ENCODE peak calls at places on chromosomes 1 and 21, in seven cellular contexts. Z is hippocampal formation; E is HS-27A; S is A172; U is OCI-LY7; P is body of pancreas; G is stimulated activated CD8-positive, alpha-beta memory T cell treated with anti-CD3 and anti-CD28 coated beads, Interleukin-2, amount 100 ng/mL, for 1 hour. T is an unnamed sample.

GRCh38 chr21:44295163-44295601 is 4.7 kb upstream of the PFKL start:
- DNase-seq in Z (no peak), E (no peak), S (no peak), U (peak; percentile 17), P (no peak), G (no peak), T (no peak)

GRCh38 chr21:45129231-45129923 is 55.0 kb downstream of the ADARB1 start:
- DNase-seq in Z (no peak), E (peak; percentile 30), S (peak; percentile 75), U (no peak), P (no peak), G (no peak), T (no peak)

GRCh38 chr21:26761174-26761915 is 83.9 kb downstream of the ADAMTS1 start:
- DNase-seq in Z (no peak), E (no peak), S (peak; percentile 42), U (no peak), P (no peak), G (no peak), T (no peak)

GRCh38 chr1:94602312-94602711 is 60.8 kb upstream of the F3 start:
- DNase-seq in Z (no peak), E (no peak), S (peak; percentile 67), U (no peak), P (no peak), G (no peak), T (no peak)

GRCh38 chr1:192809286-192810252 is 730 bp downstream of the RGS2 start:
- DNase-seq in Z (peak; percentile 71), E (no peak), S (peak; percentile 62), U (peak; percentile 71), P (peak; percentile 27), G (no peak), T (peak; percentile 60)

GRCh38 chr1:223641523-223642039 is 23.9 kb downstream of the CAPN8 start:
- DNase-seq in Z (no peak), E (no peak), S (no peak), U (no peak), P (peak; percentile 27), G (no peak), T (no peak)

GRCh38 chr1:22728751-22729399 is 18.2 kb downstream of the EPHB2 start:
- DNase-seq in Z (no peak), E (no peak), S (no peak), U (no peak), P (peak; percentile 22), G (no peak), T (peak; percentile 56)

GRCh38 chr1:185158806-185159205 is 1.8 kb downstream of the SWT1 start:
- DNase-seq in Z (no peak), E (no peak), S (no peak), U (no peak), P (no peak), G (no peak), T (no peak)

GRCh38 chr1:80531182-80531581 is 1269.6 kb upstream of the ADGRL2 start:
- DNase-seq in Z (no peak), E (no peak), S (peak; percentile 6), U (no peak), P (no peak), G (no peak), T (no peak)

GRCh38 chr1:182120411-182121258 is 59.1 kb upstream of the ZNF648 start:
- DNase-seq in Z (peak; percentile 77), E (no peak), S (peak; percentile 89), U (no peak), P (peak; percentile 79), G (no peak), T (no peak)

GRCh38 chr1:54352755-54353154 is 53.4 kb downstream of the SSBP3 start:
- DNase-seq in Z (no peak), E (no peak), S (no peak), U (no peak), P (no peak), G (no peak), T (no peak)

GRCh38 chr1:27951396-27951795 is 8.4 kb upstream of the XKR8 start:
- DNase-seq in Z (no peak), E (no peak), S (no peak), U (peak; percentile 24), P (no peak), G (no peak), T (no peak)

GRCh38 chr1:175095978-175096611 is 28.5 kb downstream of the TNN start:
- DNase-seq in Z (no peak), E (no peak), S (no peak), U (no peak), P (no peak), G (no peak), T (no peak)

GRCh38 chr1:237013608-237014007 is 9.4 kb upstream of the MT1HL1 start:
- DNase-seq in Z (no peak), E (no peak), S (no peak), U (no peak), P (no peak), G (no peak), T (no peak)

GRCh38 chr1:36172983-36173382 is 17.0 kb downstream of the MAP7D1 start:
- DNase-seq in Z (no peak), E (no peak), S (peak; percentile 89), U (no peak), P (no peak), G (no peak), T (no peak)

GRCh38 chr21:30227633-30228404 is 11.9 kb upstream of the CLDN8 start:
- DNase-seq in Z (peak; percentile 0), E (peak; percentile 8), S (peak; percentile 97), U (no peak), P (peak; percentile 26), G (no peak), T (no peak)

GRCh38 chr1:211118407-211119102 is 15.4 kb downstream of the KCNH1 start:
- DNase-seq in Z (no peak), E (peak; percentile 48), S (peak; percentile 56), U (no peak), P (no peak), G (no peak), T (no peak)

GRCh38 chr21:31408306-31409088 is 64.4 kb upstream of the TIAM1 start:
- DNase-seq in Z (no peak), E (no peak), S (no peak), U (no peak), P (no peak), G (no peak), T (no peak)

GRCh38 chr1:159468321-159468720 is 28.8 kb downstream of the OR10J1 start:
- DNase-seq in Z (no peak), E (no peak), S (no peak), U (no peak), P (no peak), G (no peak), T (no peak)

GRCh38 chr1:56105397-56105796 is 474.0 kb downstream of the PLPP3 start:
- DNase-seq in Z (no peak), E (no peak), S (no peak), U (no peak), P (no peak), G (no peak), T (no peak)

GRCh38 chr1:193185861-193186714 is at the start of gene B3GALT2:
- DNase-seq in Z (peak; percentile 78), E (no peak), S (peak; percentile 56), U (no peak), P (peak; percentile 45), G (no peak), T (no peak)

GRCh38 chr1:236287757-236288619 is 6.2 kb upstream of the ERO1B start:
- DNase-seq in Z (no peak), E (no peak), S (peak; percentile 81), U (no peak), P (peak; percentile 68), G (no peak), T (peak; percentile 94)

GRCh38 chr21:41973427-41973831 is 19.6 kb upstream of the C2CD2 start:
- DNase-seq in Z (no peak), E (no peak), S (no peak), U (no peak), P (no peak), G (no peak), T (no peak)

GRCh38 chr1:207030522-207031009 is 2.0 kb downstream of the C1orf116 start:
- DNase-seq in Z (no peak), E (no peak), S (no peak), U (no peak), P (no peak), G (no peak), T (no peak)

GRCh38 chr1:209643295-209644020 is 8.8 kb downstream of the LAMB3 start:
- DNase-seq in Z (peak; percentile 80), E (no peak), S (no peak), U (no peak), P (peak; percentile 63), G (no peak), T (no peak)

GRCh38 chr1:160413716-160414115 is 13.4 kb downstream of the VANGL2 start:
- DNase-seq in Z (no peak), E (no peak), S (no peak), U (no peak), P (no peak), G (no peak), T (no peak)